ENCODE peak calls at places on chromosomes 16 and 17, in eight cellular contexts. E is lower lobe of right lung, L is adrenal gland, D is transverse colon, N is heart left ventricle, B is cardiac muscle cell, C is tibial nerve, T is heart right ventricle. Q is an unnamed sample.

GRCh38 chr16:62478903-62479458 is 442.7 kb upstream of the CDH8 start:
- DNase-seq in B (no peak), N (no peak), D (no peak), C (no peak), E (no peak), T (no peak), L (no peak), Q (no peak)

GRCh38 chr17:32261937-32262510 is 3.6 kb upstream of the RHBDL3 start:
- DNase-seq in C (no peak), L (no peak), D (no peak), B (no peak), N (no peak), T (no peak), E (peak; percentile 30), Q (no peak)

GRCh38 chr17:4229627-4230026 is 34.2 kb downstream of the ANKFY1 start:
- DNase-seq in C (no peak), D (peak; percentile 33), T (peak; percentile 44), B (peak; percentile 79), E (no peak), N (no peak), L (peak; percentile 86), Q (peak; percentile 56)

GRCh38 chr16:21117567-21117966 is 33.1 kb downstream of the DNAH3 start:
- DNase-seq in T (no peak), C (no peak), L (no peak), D (no peak), E (no peak), N (no peak), B (no peak), Q (no peak)

GRCh38 chr17:41492771-41493170 is 3.1 kb upstream of the KRT36 start:
- DNase-seq in C (no peak), B (peak; percentile 81), D (peak; percentile 32), E (no peak), L (peak; percentile 30), N (no peak), T (peak; percentile 33), Q (peak; percentile 53)

GRCh38 chr17:57424777-57425188 is 168.5 kb downstream of the MSI2 start:
- DNase-seq in D (peak; percentile 81), B (peak; percentile 41), E (no peak), L (no peak), N (no peak), T (no peak), C (no peak), Q (no peak)

GRCh38 chr16:11016993-11017392 is 72.6 kb downstream of the CLEC16A start:
- DNase-seq in E (peak; percentile 67), D (peak; percentile 85), L (peak; percentile 89), N (peak; percentile 84), T (peak; percentile 69), B (peak; percentile 66), C (no peak), Q (no peak)

GRCh38 chr17:44502598-44503079 is 567 bp downstream of the GPATCH8 start:
- DNase-seq in D (no peak), N (peak; percentile 70), C (no peak), T (no peak), B (no peak), E (no peak), L (no peak), Q (no peak)

GRCh38 chr16:88905563-88905962 is 39.1 kb upstream of the PABPN1L start:
- DNase-seq in T (no peak), L (peak; percentile 62), C (no peak), B (no peak), E (no peak), N (no peak), D (no peak), Q (no peak)

GRCh38 chr16:86405319-86405718 is 105.0 kb upstream of the FOXF1 start:
- DNase-seq in L (no peak), C (no peak), E (no peak), N (no peak), T (no peak), D (no peak), B (no peak), Q (no peak)

GRCh38 chr17:56269998-56270397 is 116.7 kb downstream of the ANKFN1 start:
- DNase-seq in D (no peak), N (no peak), E (no peak), C (no peak), L (no peak), B (no peak), T (no peak), Q (no peak)

GRCh38 chr16:70508752-70509151 is 14.6 kb downstream of the COG4 start:
- DNase-seq in E (no peak), N (no peak), L (no peak), D (no peak), C (no peak), B (peak; percentile 16), T (no peak), Q (no peak)

GRCh38 chr16:47144559-47144877 is 773 bp upstream of the NETO2 start:
- DNase-seq in N (no peak), D (no peak), C (no peak), L (no peak), E (no peak), T (no peak), B (no peak), Q (no peak)

GRCh38 chr16:86670835-86671234 is 92.5 kb downstream of the FOXL1 start:
- DNase-seq in D (no peak), N (no peak), T (no peak), B (no peak), L (no peak), E (no peak), C (no peak), Q (no peak)

GRCh38 chr16:62035115-62036092 is 834 bp downstream of the CDH8 start:
- DNase-seq in C (no peak), D (no peak), E (no peak), N (peak; percentile 41), L (no peak), B (no peak), T (no peak), Q (peak; percentile 22)

GRCh38 chr16:30335598-30336474 is 19.3 kb downstream of the CD2BP2 start:
- DNase-seq in D (peak; percentile 37), N (no peak), B (peak; percentile 41), E (no peak), L (peak; percentile 64), T (no peak), C (no peak), Q (no peak)

GRCh38 chr17:77666881-77667395 is 291.6 kb upstream of the TNRC6C start:
- DNase-seq in E (no peak), L (no peak), C (no peak), N (no peak), T (no peak), B (no peak), D (peak; percentile 17), Q (no peak)

GRCh38 chr17:82058855-82059249 is 6.8 kb downstream of the DUS1L start:
- DNase-seq in N (peak; percentile 53), T (no peak), L (no peak), E (no peak), C (no peak), D (no peak), B (no peak), Q (no peak)
- H3K36me3 ChIP-seq in N (no peaks in the 10 kb centered on the region), T (peaks cover 97% of the 10 kb centered on the region), L (no peaks in the 10 kb centered on the region), E (peaks cover 96% of the 10 kb centered on the region), C (peaks cover 42% of the 10 kb centered on the region), D (peaks cover 7% of the 10 kb centered on the region), B (peaks cover 35% of the 10 kb centered on the region), Q (no peaks in the 10 kb centered on the region)

GRCh38 chr17:49848019-49848473 is at the start of gene TAC4:
- DNase-seq in D (no peak), C (no peak), L (no peak), N (peak; percentile 2), T (no peak), B (no peak), E (no peak), Q (no peak)
- H3K27ac ChIP-seq in D (no peak within 1 kb of the TSS), C (no peak within 1 kb of the TSS), L (no peak within 1 kb of the TSS), N (no peak within 1 kb of the TSS), T (peak within 1 kb of the TSS; percentile 89), B (no peak within 1 kb of the TSS), E (no peak within 1 kb of the TSS), Q (no peak within 1 kb of the TSS)

GRCh38 chr17:6710317-6710716 is 2.9 kb downstream of the SLC13A5 start:
- DNase-seq in L (no peak), B (no peak), T (no peak), E (no peak), D (no peak), C (no peak), N (no peak), Q (no peak)
- TF ChIP-seq CTCF in L (no peak), B (no peak), T (no peak), E (no peak), D (no peak), C (no peak), N (no peak), Q (no peak)

DNA sequence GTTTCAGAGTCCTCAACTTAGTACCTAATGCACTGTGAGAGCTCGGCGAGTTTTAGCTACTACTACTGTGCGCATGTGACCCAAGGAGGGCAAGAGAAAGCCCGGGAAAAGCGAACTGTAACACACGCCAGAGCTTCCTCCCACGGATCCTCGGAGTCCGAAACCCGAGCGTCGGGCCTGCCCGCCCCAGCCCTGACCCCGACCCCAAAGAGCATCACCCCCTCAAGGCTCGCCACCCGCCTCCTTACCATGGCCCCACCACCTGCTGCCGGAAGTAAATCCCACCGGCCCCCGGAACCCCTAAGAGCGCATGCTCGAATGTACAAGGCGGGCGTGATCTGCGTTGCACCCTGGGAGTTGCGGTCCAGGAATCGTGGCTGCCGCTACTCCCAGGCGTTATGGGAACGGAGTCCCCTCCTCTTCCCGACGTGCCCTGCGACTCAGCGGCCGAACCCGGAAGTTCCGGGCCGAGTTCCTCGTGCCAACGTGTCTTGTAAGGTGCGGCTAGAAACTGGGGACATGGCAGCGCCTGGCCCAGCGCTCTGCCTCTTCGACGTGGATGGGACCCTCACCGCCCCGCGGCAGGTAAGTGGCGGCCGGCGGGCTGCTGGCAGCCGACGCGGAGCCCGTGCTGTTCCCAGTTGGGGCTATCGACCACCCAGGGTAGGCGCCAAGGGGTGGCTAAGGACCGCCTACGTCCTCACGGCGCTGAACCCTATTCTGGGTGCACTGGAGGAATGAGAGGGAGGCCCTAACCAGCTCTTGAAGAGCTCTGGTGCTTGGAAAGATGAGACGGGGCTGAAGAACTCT is at the start of the genes PMM2 and TMEM186:
- DNase-seq in L (peak; percentile 97), B (peak; percentile 97), N (peak; percentile 97), D (peak; percentile 97), C (peak; percentile 91), T (peak; percentile 94), E (peak; percentile 98), Q (peak; percentile 94)
- H3K36me3 ChIP-seq in L (no peaks in the 10 kb centered on the region), B (peaks cover 8% of the 10 kb centered on the region), N (peaks cover 4% of the 10 kb centered on the region), D (peaks cover 7% of the 10 kb centered on the region), C (no peaks in the 10 kb centered on the region), T (peaks cover 24% of the 10 kb centered on the region), E (peaks cover 37% of the 10 kb centered on the region), Q (no peaks in the 10 kb centered on the region)

GRCh38 chr17:81436294-81436849 is 41.1 kb downstream of the BAHCC1 start:
- DNase-seq in E (no peak), B (peak; percentile 40), D (no peak), T (peak; percentile 76), L (no peak), C (peak; percentile 39), N (peak; percentile 85), Q (peak; percentile 80)
- H3K27ac ChIP-seq in E (peak overlapping the region; percentile 73), B (no peak overlapping the region), D (peak overlapping the region; percentile 70), T (peak overlapping the region; percentile 74), L (peak overlapping the region; percentile 79), C (peak overlapping the region; percentile 89), N (peak overlapping the region; percentile 65), Q (peak overlapping the region; percentile 64)

DNA sequence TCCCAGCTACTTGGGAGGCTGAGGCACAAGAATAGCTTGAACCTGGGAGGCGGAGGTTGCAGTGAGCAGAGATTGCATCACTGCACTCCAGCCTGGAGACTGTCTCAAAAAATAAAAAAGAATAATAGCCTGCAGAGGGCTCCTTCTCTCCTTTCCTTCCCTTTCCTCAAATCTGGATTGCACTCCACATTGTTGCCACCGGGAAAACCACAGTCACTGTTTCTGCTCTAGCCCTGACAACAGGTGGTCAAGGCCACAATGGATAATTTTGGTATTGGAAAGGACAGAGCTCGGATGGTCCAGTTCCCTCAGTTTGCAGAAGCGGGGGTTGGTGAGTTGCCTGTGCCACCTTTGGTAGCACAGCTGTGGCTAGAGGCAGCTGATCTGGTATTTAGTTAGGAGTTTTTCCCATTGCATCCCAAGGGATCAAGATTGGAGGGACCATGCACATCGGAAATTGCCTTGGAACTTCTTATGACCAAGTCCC is 44.7 kb upstream of the PRSS54 start:
- DNase-seq in C (no peak), D (no peak), E (no peak), N (no peak), L (peak; percentile 46), T (no peak), B (peak; percentile 55), Q (no peak)
- TF ChIP-seq CTCF in C (no peak), D (no peak), E (no peak), N (no peak), L (peak; percentile 62), T (peak; percentile 42), B (peak; percentile 44), Q (no peak)

Q was measured in ovary.